ENCODE peak calls at places on chromosomes 3 and 15, in eight cellular contexts. One of them, this sample, is unnamed.
A peak's percentile ranks its signal among the peaks of the same experiment; 100 is the strongest.

GRCh38 chr3:191775451-191776233 is 314.7 kb downstream of the PYDC2 start:
- DNase-seq in stromal cell of bone marrow: peak; percentile 36
- DNase-seq in right cardiac atrium: no peak
- DNase-seq in ovary: no peak
- DNase-seq in globus pallidus: no peak
- DNase-seq in pancreas: no peak
- DNase-seq in MM.1S: no peak
- DNase-seq in astrocyte of the spinal cord: peak; percentile 74
- DNase-seq in this sample: peak; percentile 51

GRCh38 chr3:187594272-187594671 is 75.9 kb downstream of the SST start:
- DNase-seq in stromal cell of bone marrow: no peak
- DNase-seq in right cardiac atrium: no peak
- DNase-seq in ovary: no peak
- DNase-seq in globus pallidus: no peak
- DNase-seq in pancreas: no peak
- DNase-seq in MM.1S: no peak
- DNase-seq in astrocyte of the spinal cord: no peak
- DNase-seq in this sample: no peak

GRCh38 chr15:98801234-98801561 is 152.9 kb downstream of the IGF1R start:
- DNase-seq in stromal cell of bone marrow: no peak
- DNase-seq in right cardiac atrium: no peak
- DNase-seq in ovary: no peak
- DNase-seq in globus pallidus: peak; percentile 99
- DNase-seq in pancreas: no peak
- DNase-seq in MM.1S: no peak
- DNase-seq in astrocyte of the spinal cord: no peak
- DNase-seq in this sample: no peak

GRCh38 chr3:160040181-160040580 is 51.5 kb downstream of the IL12A start:
- DNase-seq in stromal cell of bone marrow: no peak
- DNase-seq in right cardiac atrium: no peak
- DNase-seq in ovary: no peak
- DNase-seq in globus pallidus: no peak
- DNase-seq in pancreas: no peak
- DNase-seq in MM.1S: no peak
- DNase-seq in astrocyte of the spinal cord: peak; percentile 32
- DNase-seq in this sample: peak; percentile 9

GRCh38 chr3:156395961-156396700 is 158.8 kb downstream of the SSR3 start:
- DNase-seq in stromal cell of bone marrow: no peak
- DNase-seq in right cardiac atrium: no peak
- DNase-seq in ovary: no peak
- DNase-seq in globus pallidus: no peak
- DNase-seq in pancreas: no peak
- DNase-seq in MM.1S: no peak
- DNase-seq in astrocyte of the spinal cord: no peak
- DNase-seq in this sample: no peak

GRCh38 chr3:136404056-136404455 is 153.9 kb downstream of the PCCB start:
- DNase-seq in stromal cell of bone marrow: no peak
- DNase-seq in right cardiac atrium: no peak
- DNase-seq in ovary: no peak
- DNase-seq in globus pallidus: no peak
- DNase-seq in pancreas: no peak
- DNase-seq in MM.1S: no peak
- DNase-seq in astrocyte of the spinal cord: no peak
- DNase-seq in this sample: peak; percentile 69

GRCh38 chr15:20106026-20106425 is 435.6 kb downstream of the GOLGA6L6 start:
- DNase-seq in stromal cell of bone marrow: no peak
- DNase-seq in right cardiac atrium: peak; percentile 72
- DNase-seq in ovary: peak; percentile 32
- DNase-seq in globus pallidus: no peak
- DNase-seq in pancreas: peak; percentile 27
- DNase-seq in MM.1S: peak; percentile 2
- DNase-seq in astrocyte of the spinal cord: no peak
- DNase-seq in this sample: no peak

GRCh38 chr3:7876741-7877297 is 624.8 kb upstream of the LMCD1 start:
- DNase-seq in stromal cell of bone marrow: no peak
- DNase-seq in right cardiac atrium: no peak
- DNase-seq in ovary: no peak
- DNase-seq in globus pallidus: no peak
- DNase-seq in pancreas: no peak
- DNase-seq in MM.1S: no peak
- DNase-seq in astrocyte of the spinal cord: peak; percentile 12
- DNase-seq in this sample: no peak

GRCh38 chr15:55774113-55774970 is 31.4 kb upstream of the PRTG start:
- DNase-seq in stromal cell of bone marrow: no peak
- DNase-seq in right cardiac atrium: no peak
- DNase-seq in ovary: peak; percentile 47
- DNase-seq in globus pallidus: no peak
- DNase-seq in pancreas: peak; percentile 21
- DNase-seq in MM.1S: peak; percentile 36
- DNase-seq in astrocyte of the spinal cord: peak; percentile 27
- DNase-seq in this sample: peak; percentile 44

GRCh38 chr15:63203451-63204090 is 14.2 kb downstream of the RAB8B start:
- DNase-seq in stromal cell of bone marrow: no peak
- DNase-seq in right cardiac atrium: no peak
- DNase-seq in ovary: no peak
- DNase-seq in globus pallidus: no peak
- DNase-seq in pancreas: no peak
- DNase-seq in MM.1S: no peak
- DNase-seq in astrocyte of the spinal cord: peak; percentile 51
- DNase-seq in this sample: no peak

GRCh38 chr3:164683516-164683915 is 394.8 kb downstream of the SI start:
- DNase-seq in stromal cell of bone marrow: no peak
- DNase-seq in right cardiac atrium: no peak
- DNase-seq in ovary: no peak
- DNase-seq in globus pallidus: no peak
- DNase-seq in pancreas: no peak
- DNase-seq in MM.1S: no peak
- DNase-seq in astrocyte of the spinal cord: no peak
- DNase-seq in this sample: no peak

GRCh38 chr3:11155341-11156025 is 1.2 kb downstream of the HRH1 start:
- DNase-seq in stromal cell of bone marrow: peak; percentile 74
- DNase-seq in right cardiac atrium: peak; percentile 84
- DNase-seq in ovary: peak; percentile 85
- DNase-seq in globus pallidus: peak; percentile 33
- DNase-seq in pancreas: no peak
- DNase-seq in MM.1S: no peak
- DNase-seq in astrocyte of the spinal cord: peak; percentile 88
- DNase-seq in this sample: peak; percentile 79

GRCh38 chr3:15630646-15631350 is 29.3 kb downstream of the BTD start:
- DNase-seq in stromal cell of bone marrow: no peak
- DNase-seq in right cardiac atrium: no peak
- DNase-seq in ovary: no peak
- DNase-seq in globus pallidus: peak; percentile 67
- DNase-seq in pancreas: no peak
- DNase-seq in MM.1S: no peak
- DNase-seq in astrocyte of the spinal cord: peak; percentile 70
- DNase-seq in this sample: peak; percentile 83

GRCh38 chr3:197327701-197328100 is 29.3 kb upstream of the DLG1 start:
- DNase-seq in stromal cell of bone marrow: peak; percentile 58
- DNase-seq in right cardiac atrium: no peak
- DNase-seq in ovary: no peak
- DNase-seq in globus pallidus: peak; percentile 86
- DNase-seq in pancreas: no peak
- DNase-seq in MM.1S: no peak
- DNase-seq in astrocyte of the spinal cord: peak; percentile 40
- DNase-seq in this sample: peak; percentile 75

GRCh38 chr3:37910666-37911400 is 49.2 kb downstream of the CTDSPL start:
- DNase-seq in stromal cell of bone marrow: no peak
- DNase-seq in right cardiac atrium: no peak
- DNase-seq in ovary: no peak
- DNase-seq in globus pallidus: peak; percentile 61
- DNase-seq in pancreas: no peak
- DNase-seq in MM.1S: no peak
- DNase-seq in astrocyte of the spinal cord: no peak
- DNase-seq in this sample: no peak

GRCh38 chr3:77039606-77040553 is at the start of gene ROBO2:
- DNase-seq in stromal cell of bone marrow: no peak
- DNase-seq in right cardiac atrium: peak; percentile 43
- DNase-seq in ovary: peak; percentile 73
- DNase-seq in globus pallidus: no peak
- DNase-seq in pancreas: peak; percentile 18
- DNase-seq in MM.1S: no peak
- DNase-seq in astrocyte of the spinal cord: peak; percentile 22
- DNase-seq in this sample: peak; percentile 44

GRCh38 chr3:18891641-18892040 is 256.7 kb upstream of the KCNH8 start:
- DNase-seq in stromal cell of bone marrow: no peak
- DNase-seq in right cardiac atrium: no peak
- DNase-seq in ovary: no peak
- DNase-seq in globus pallidus: no peak
- DNase-seq in pancreas: no peak
- DNase-seq in MM.1S: no peak
- DNase-seq in astrocyte of the spinal cord: no peak
- DNase-seq in this sample: no peak

GRCh38 chr15:89760303-89761008 is 9.4 kb upstream of the MESP1 start:
- DNase-seq in stromal cell of bone marrow: peak; percentile 52
- DNase-seq in right cardiac atrium: peak; percentile 93
- DNase-seq in ovary: peak; percentile 86
- DNase-seq in globus pallidus: peak; percentile 45
- DNase-seq in pancreas: peak; percentile 88
- DNase-seq in MM.1S: peak; percentile 88
- DNase-seq in astrocyte of the spinal cord: peak; percentile 62
- DNase-seq in this sample: peak; percentile 71

GRCh38 chr3:134143828-134144390 is 106.8 kb downstream of the RYK start:
- DNase-seq in stromal cell of bone marrow: no peak
- DNase-seq in right cardiac atrium: no peak
- DNase-seq in ovary: no peak
- DNase-seq in globus pallidus: no peak
- DNase-seq in pancreas: no peak
- DNase-seq in MM.1S: no peak
- DNase-seq in astrocyte of the spinal cord: no peak
- DNase-seq in this sample: peak; percentile 37